ENCODE peak calls at places on chromosomes 2 and 18, in five cellular contexts. One of them, this sample, is unnamed.

GRCh38 chr18:3525870-3526420 is 76.0 kb downstream of the TGIF1 start:
- DNase-seq in GM12878: peak; percentile 65
- DNase-seq in IMR-90: no peak
- DNase-seq in A549: no peak
- DNase-seq in H1: no peak
- DNase-seq in this sample: no peak

GRCh38 chr2:53646788-53647187 is 120.8 kb upstream of the CHAC2 start:
- DNase-seq in A549: no peak
- DNase-seq in GM12878: no peak
- DNase-seq in H1: no peak
- DNase-seq in IMR-90: no peak
- DNase-seq in this sample: no peak

GRCh38 chr2:174593574-174594203 is 3.9 kb downstream of the WIPF1 start:
- DNase-seq in GM12878: peak; percentile 90
- DNase-seq in H1: no peak
- DNase-seq in A549: no peak
- DNase-seq in IMR-90: peak; percentile 84
- DNase-seq in this sample: no peak

GRCh38 chr18:26479686-26480079 is 68.7 kb downstream of the KCTD1 start:
- DNase-seq in IMR-90: peak; percentile 19
- DNase-seq in GM12878: no peak
- DNase-seq in A549: no peak
- DNase-seq in H1: no peak
- DNase-seq in this sample: no peak

GRCh38 chr2:128628206-128628605 is 309.5 kb upstream of the HS6ST1 start:
- DNase-seq in IMR-90: no peak
- DNase-seq in GM12878: no peak
- DNase-seq in H1: no peak
- DNase-seq in A549: no peak
- DNase-seq in this sample: no peak

GRCh38 chr2:216281881-216282280 is 90.4 kb downstream of the MARCHF4 start:
- DNase-seq in H1: no peak
- DNase-seq in IMR-90: no peak
- DNase-seq in A549: no peak
- DNase-seq in GM12878: no peak
- DNase-seq in this sample: no peak

GRCh38 chr2:237488901-237489860 is 2.1 kb downstream of the MLPH start:
- DNase-seq in H1: no peak
- DNase-seq in IMR-90: peak; percentile 45
- DNase-seq in A549: peak; percentile 63
- DNase-seq in GM12878: no peak
- DNase-seq in this sample: no peak

GRCh38 chr18:78736015-78736690 is 243.5 kb upstream of the SALL3 start:
- DNase-seq in H1: no peak
- DNase-seq in IMR-90: no peak
- DNase-seq in A549: no peak
- DNase-seq in GM12878: no peak
- DNase-seq in this sample: no peak

GRCh38 chr2:198004921-198005829 is 200.8 kb downstream of the PLCL1 start:
- DNase-seq in IMR-90: no peak
- DNase-seq in H1: no peak
- DNase-seq in GM12878: peak; percentile 87
- DNase-seq in A549: no peak
- DNase-seq in this sample: no peak

GRCh38 chr2:204950695-204951094 is 405.4 kb downstream of the PARD3B start:
- DNase-seq in GM12878: no peak
- DNase-seq in IMR-90: peak; percentile 62
- DNase-seq in A549: no peak
- DNase-seq in H1: no peak
- DNase-seq in this sample: no peak

GRCh38 chr18:27008575-27008974 is 143.1 kb upstream of the AQP4 start:
- DNase-seq in H1: no peak
- DNase-seq in IMR-90: no peak
- DNase-seq in A549: no peak
- DNase-seq in GM12878: no peak
- DNase-seq in this sample: no peak

GRCh38 chr2:69997296-69998184 is 36.1 kb upstream of the ASPRV1 start:
- DNase-seq in GM12878: no peak
- DNase-seq in IMR-90: peak; percentile 71
- DNase-seq in H1: no peak
- DNase-seq in A549: peak; percentile 70
- DNase-seq in this sample: peak; percentile 57

GRCh38 chr2:23385351-23385747 is 370 bp downstream of the KLHL29 start:
- DNase-seq in IMR-90: peak; percentile 36
- DNase-seq in A549: peak; percentile 76
- DNase-seq in GM12878: no peak
- DNase-seq in H1: peak; percentile 69
- DNase-seq in this sample: no peak

GRCh38 chr2:192044496-192044895 is 150.2 kb downstream of the TMEFF2 start:
- DNase-seq in H1: no peak
- DNase-seq in IMR-90: no peak
- DNase-seq in A549: no peak
- DNase-seq in GM12878: no peak
- DNase-seq in this sample: no peak

GRCh38 chr2:28978606-28979005 is 2.5 kb upstream of the TOGARAM2 start:
- DNase-seq in GM12878: no peak
- DNase-seq in IMR-90: no peak
- DNase-seq in H1: no peak
- DNase-seq in A549: no peak
- DNase-seq in this sample: no peak

GRCh38 chr2:143451622-143452021 is 322.4 kb downstream of the ARHGAP15 start:
- DNase-seq in A549: no peak
- DNase-seq in GM12878: no peak
- DNase-seq in IMR-90: peak; percentile 41
- DNase-seq in H1: no peak
- DNase-seq in this sample: no peak

GRCh38 chr2:9256147-9256546 is 49.5 kb downstream of the ASAP2 start:
- DNase-seq in H1: no peak
- DNase-seq in A549: no peak
- DNase-seq in IMR-90: no peak
- DNase-seq in GM12878: no peak
- DNase-seq in this sample: no peak

GRCh38 chr2:223751012-223751411 is 86.4 kb downstream of the AP1S3 start:
- DNase-seq in A549: no peak
- DNase-seq in IMR-90: peak; percentile 50
- DNase-seq in H1: no peak
- DNase-seq in GM12878: no peak
- DNase-seq in this sample: no peak

GRCh38 chr2:101400048-101400447 is 12.7 kb upstream of the CREG2 start:
- DNase-seq in GM12878: no peak
- DNase-seq in A549: no peak
- DNase-seq in IMR-90: peak; percentile 28
- DNase-seq in H1: no peak
- DNase-seq in this sample: no peak

GRCh38 chr2:191848771-191849726 is 2.2 kb upstream of the CAVIN2 start:
- DNase-seq in IMR-90: no peak
- DNase-seq in GM12878: no peak
- DNase-seq in A549: no peak
- DNase-seq in H1: no peak
- DNase-seq in this sample: no peak

GRCh38 chr2:62524293-62524941 is 18.4 kb upstream of the TMEM17 start:
- DNase-seq in IMR-90: no peak
- DNase-seq in GM12878: no peak
- DNase-seq in A549: no peak
- DNase-seq in H1: no peak
- DNase-seq in this sample: no peak

GRCh38 chr2:240896871-240897692 is 1.1 kb upstream of the MAB21L4 start:
- DNase-seq in H1: no peak
- DNase-seq in GM12878: no peak
- DNase-seq in A549: no peak
- DNase-seq in IMR-90: no peak
- DNase-seq in this sample: no peak

GRCh38 chr2:138274421-138275291 is 226.9 kb upstream of the SPOPL start:
- DNase-seq in H1: no peak
- DNase-seq in A549: no peak
- DNase-seq in IMR-90: peak; percentile 34
- DNase-seq in GM12878: no peak
- DNase-seq in this sample: peak; percentile 15

GRCh38 chr2:189952536-189953109 is 109.9 kb downstream of the MSTN start:
- DNase-seq in A549: no peak
- DNase-seq in H1: no peak
- DNase-seq in GM12878: peak; percentile 65
- DNase-seq in IMR-90: no peak
- DNase-seq in this sample: no peak

GRCh38 chr2:201432551-201433388 is 18.5 kb downstream of the TRAK2 start:
- DNase-seq in H1: no peak
- DNase-seq in GM12878: no peak
- DNase-seq in A549: no peak
- DNase-seq in IMR-90: peak; percentile 66
- DNase-seq in this sample: no peak

GRCh38 chr18:10482363-10482984 is 28.0 kb downstream of the APCDD1 start:
- DNase-seq in A549: no peak
- DNase-seq in H1: no peak
- DNase-seq in IMR-90: no peak
- DNase-seq in GM12878: no peak
- DNase-seq in this sample: no peak

GRCh38 chr2:170524828-170525565 is 190.1 kb upstream of the SP5 start:
- DNase-seq in A549: no peak
- DNase-seq in IMR-90: peak; percentile 1
- DNase-seq in H1: no peak
- DNase-seq in GM12878: peak; percentile 33
- DNase-seq in this sample: no peak

GRCh38 chr2:15939854-15940660 is at the start of gene MYCN:
- DNase-seq in GM12878: no peak
- DNase-seq in A549: peak; percentile 44
- DNase-seq in IMR-90: no peak
- DNase-seq in H1: peak; percentile 89
- DNase-seq in this sample: no peak

GRCh38 chr2:120910956-120911951 is 175.6 kb downstream of the GLI2 start:
- DNase-seq in GM12878: no peak
- DNase-seq in H1: no peak
- DNase-seq in A549: peak; percentile 89
- DNase-seq in IMR-90: peak; percentile 45
- DNase-seq in this sample: peak; percentile 13

GRCh38 chr2:42029639-42030195 is 18.1 kb upstream of the PKDCC start:
- DNase-seq in A549: no peak
- DNase-seq in H1: no peak
- DNase-seq in GM12878: no peak
- DNase-seq in IMR-90: no peak
- DNase-seq in this sample: no peak

GRCh38 chr18:38458673-38459072 is 893.1 kb upstream of the CELF4 start:
- DNase-seq in IMR-90: no peak
- DNase-seq in H1: no peak
- DNase-seq in GM12878: no peak
- DNase-seq in A549: no peak
- DNase-seq in this sample: no peak

GRCh38 chr2:18626958-18627650 is 37.7 kb upstream of the NT5C1B start:
- DNase-seq in H1: no peak
- DNase-seq in A549: no peak
- DNase-seq in GM12878: no peak
- DNase-seq in IMR-90: no peak
- DNase-seq in this sample: no peak

GRCh38 chr2:143425896-143426295 is 296.7 kb downstream of the ARHGAP15 start:
- DNase-seq in IMR-90: no peak
- DNase-seq in H1: no peak
- DNase-seq in GM12878: no peak
- DNase-seq in A549: no peak
- DNase-seq in this sample: no peak

GRCh38 chr2:148391324-148391723 is 253.2 kb upstream of the EPC2 start:
- DNase-seq in A549: no peak
- DNase-seq in GM12878: no peak
- DNase-seq in IMR-90: peak; percentile 86
- DNase-seq in H1: no peak
- DNase-seq in this sample: no peak

GRCh38 chr18:36186461-36187137 is 698 bp upstream of the MOCOS start:
- DNase-seq in GM12878: no peak
- DNase-seq in IMR-90: no peak
- DNase-seq in H1: peak; percentile 74
- DNase-seq in A549: no peak
- DNase-seq in this sample: no peak

GRCh38 chr18:3269241-3269640 is 7.3 kb downstream of the MYL12B start:
- DNase-seq in IMR-90: no peak
- DNase-seq in GM12878: no peak
- DNase-seq in H1: no peak
- DNase-seq in A549: no peak
- DNase-seq in this sample: no peak

GRCh38 chr2:76870011-76870410 is 652.2 kb downstream of the LRRTM4 start:
- DNase-seq in IMR-90: no peak
- DNase-seq in H1: no peak
- DNase-seq in GM12878: no peak
- DNase-seq in A549: no peak
- DNase-seq in this sample: no peak

GRCh38 chr2:232372231-232373208 is 6.0 kb upstream of the ALPP start:
- DNase-seq in GM12878: no peak
- DNase-seq in A549: no peak
- DNase-seq in H1: no peak
- DNase-seq in IMR-90: peak; percentile 52
- DNase-seq in this sample: no peak
- TF ChIP-seq RAD21 in GM12878: no peak
- TF ChIP-seq RAD21 in A549: no peak
- TF ChIP-seq RAD21 in H1: no peak
- TF ChIP-seq RAD21 in IMR-90: no peak
- TF ChIP-seq RAD21 in this sample: no peak

DNA sequence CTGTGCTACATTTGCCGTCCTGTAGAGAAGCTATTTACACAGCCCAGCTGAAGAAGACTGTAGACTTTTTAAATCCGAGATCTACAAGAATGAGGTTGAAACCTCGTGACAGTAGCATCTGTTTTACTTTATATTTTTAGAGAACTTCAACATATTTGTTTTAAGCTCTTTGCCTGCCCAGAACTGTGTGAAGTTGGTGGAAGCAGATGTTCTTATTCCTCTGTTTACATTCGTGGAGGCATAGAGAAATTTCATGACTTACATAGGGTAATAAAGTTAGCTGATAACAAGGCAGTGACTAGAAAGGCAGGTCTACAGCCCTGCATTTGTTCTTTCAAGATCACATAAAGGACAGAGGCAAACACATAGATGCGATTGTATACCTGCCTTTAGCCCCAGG is 47.0 kb upstream of the MAP3K20 start:
- DNase-seq in IMR-90: peak; percentile 88
- DNase-seq in GM12878: no peak
- DNase-seq in H1: no peak
- DNase-seq in A549: no peak
- DNase-seq in this sample: no peak
- TF ChIP-seq RAD21 in IMR-90: peak; percentile 8
- TF ChIP-seq RAD21 in GM12878: no peak
- TF ChIP-seq RAD21 in H1: no peak
- TF ChIP-seq RAD21 in A549: no peak
- TF ChIP-seq RAD21 in this sample: no peak

GRCh38 chr2:64784168-64785061 is 130.7 kb upstream of the SERTAD2 start:
- DNase-seq in IMR-90: no peak
- DNase-seq in A549: no peak
- DNase-seq in H1: no peak
- DNase-seq in GM12878: no peak
- DNase-seq in this sample: no peak
- TF ChIP-seq RAD21 in IMR-90: no peak
- TF ChIP-seq RAD21 in A549: no peak
- TF ChIP-seq RAD21 in H1: no peak
- TF ChIP-seq RAD21 in GM12878: no peak
- TF ChIP-seq RAD21 in this sample: no peak

DNA sequence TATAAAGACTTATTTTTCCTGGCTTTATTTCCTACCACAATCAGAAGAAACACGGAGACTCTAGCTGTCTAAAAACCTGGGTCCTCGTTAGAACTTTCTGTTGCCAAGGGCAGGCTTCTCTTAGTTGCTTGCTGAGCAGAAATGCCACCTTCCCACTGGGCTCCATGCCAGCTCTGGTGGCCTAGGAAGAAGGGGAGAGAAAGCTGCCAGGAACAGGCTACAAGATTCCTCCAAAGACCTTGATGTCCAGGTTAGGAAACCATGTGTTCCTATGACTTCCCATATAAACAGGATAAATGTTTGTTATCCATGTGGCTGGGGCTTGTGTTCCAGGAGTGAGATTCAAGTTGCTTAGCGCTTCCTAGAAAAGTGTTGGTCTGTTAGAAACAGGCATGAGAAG is 17.9 kb upstream of the TMEM18 start:
- DNase-seq in GM12878: no peak
- DNase-seq in IMR-90: no peak
- DNase-seq in A549: no peak
- DNase-seq in H1: no peak
- DNase-seq in this sample: no peak
- TF ChIP-seq RAD21 in GM12878: no peak
- TF ChIP-seq RAD21 in IMR-90: no peak
- TF ChIP-seq RAD21 in A549: no peak
- TF ChIP-seq RAD21 in H1: no peak
- TF ChIP-seq RAD21 in this sample: no peak

This sample was measured in HCT116.